ENCODE peak calls at places on chromosomes 13 and 19, in six cellular contexts. C is breast epithelium, E is OCI-LY7, Y is cardiac fibroblast, A is astrocyte of the cerebellum, Q is cardiac muscle cell. I is an unnamed sample.

GRCh38 chr19:36688058-36688457 is 646 bp downstream of the ZNF567 start:
- DNase-seq in C (no peak), E (no peak), Y (no peak), A (no peak), Q (no peak), I (no peak)

GRCh38 chr19:7287716-7288115 is 6.5 kb downstream of the INSR start:
- DNase-seq in C (no peak), E (no peak), Y (no peak), A (peak; percentile 29), Q (no peak), I (no peak)

GRCh38 chr19:48292798-48293197 is 22.9 kb downstream of the ZNF114 start:
- DNase-seq in C (no peak), E (no peak), Y (peak; percentile 74), A (no peak), Q (peak; percentile 83), I (peak; percentile 82)

GRCh38 chr13:44030615-44031014 is 150.9 kb downstream of the LACC1 start:
- DNase-seq in C (no peak), E (no peak), Y (no peak), A (no peak), Q (no peak), I (no peak)

GRCh38 chr19:52670046-52670445 is 31.9 kb upstream of the ZNF83 start:
- DNase-seq in C (no peak), E (no peak), Y (no peak), A (no peak), Q (no peak), I (no peak)

GRCh38 chr19:29329460-29330134 is 116.6 kb upstream of the UQCRFS1 start:
- DNase-seq in C (no peak), E (peak; percentile 33), Y (no peak), A (no peak), Q (peak; percentile 2), I (no peak)

GRCh38 chr13:48125794-48126228 is 30.9 kb upstream of the MED4 start:
- DNase-seq in C (no peak), E (no peak), Y (peak; percentile 91), A (peak; percentile 82), Q (peak; percentile 81), I (peak; percentile 67)

GRCh38 chr19:34041922-34042521 is 130.3 kb upstream of the LSM14A start:
- DNase-seq in C (peak; percentile 57), E (peak; percentile 62), Y (peak; percentile 38), A (no peak), Q (peak; percentile 64), I (peak; percentile 5)

GRCh38 chr13:111493468-111493867 is 173.0 kb downstream of the TEX29 start:
- DNase-seq in C (peak; percentile 14), E (no peak), Y (no peak), A (no peak), Q (no peak), I (no peak)

GRCh38 chr13:24683833-24684599 is 3.8 kb downstream of the ATP12A start:
- DNase-seq in C (no peak), E (peak; percentile 84), Y (peak; percentile 45), A (no peak), Q (peak; percentile 64), I (peak; percentile 11)

GRCh38 chr13:41017744-41018582 is 1.2 kb downstream of the ELF1 start:
- DNase-seq in C (no peak), E (peak; percentile 66), Y (no peak), A (no peak), Q (no peak), I (no peak)

GRCh38 chr13:108787709-108788394 is 158.4 kb downstream of the MYO16 start:
- DNase-seq in C (no peak), E (no peak), Y (no peak), A (no peak), Q (no peak), I (no peak)

GRCh38 chr13:94859812-94860210 is 147.5 kb upstream of the SOX21 start:
- DNase-seq in C (no peak), E (no peak), Y (no peak), A (no peak), Q (no peak), I (no peak)

GRCh38 chr19:53892981-53893325 is 11.0 kb downstream of the PRKCG start:
- DNase-seq in C (no peak), E (peak; percentile 24), Y (no peak), A (no peak), Q (no peak), I (no peak)

GRCh38 chr19:39200818-39201145 is 3.3 kb downstream of the SYCN start:
- DNase-seq in C (no peak), E (no peak), Y (no peak), A (no peak), Q (no peak), I (no peak)

GRCh38 chr19:58474291-58474996 is 1.7 kb upstream of the ZNF446 start:
- DNase-seq in C (no peak), E (no peak), Y (peak; percentile 35), A (peak; percentile 29), Q (peak; percentile 39), I (peak; percentile 47)

GRCh38 chr13:22082437-22083100 is 411.7 kb downstream of the FGF9 start:
- DNase-seq in C (no peak), E (no peak), Y (no peak), A (no peak), Q (no peak), I (no peak)

GRCh38 chr13:40164137-40164536 is 502.3 kb downstream of the FOXO1 start:
- DNase-seq in C (no peak), E (no peak), Y (peak; percentile 36), A (no peak), Q (no peak), I (no peak)

GRCh38 chr19:29565171-29565570 is 39.4 kb downstream of the VSTM2B start:
- DNase-seq in C (no peak), E (no peak), Y (no peak), A (no peak), Q (no peak), I (no peak)

GRCh38 chr13:61142506-61142905 is 273.1 kb downstream of the PCDH20 start:
- DNase-seq in C (no peak), E (no peak), Y (no peak), A (no peak), Q (no peak), I (no peak)

GRCh38 chr19:4403005-4403761 is 743 bp downstream of the CHAF1A start:
- DNase-seq in C (no peak), E (peak; percentile 37), Y (no peak), A (no peak), Q (no peak), I (no peak)

DNA sequence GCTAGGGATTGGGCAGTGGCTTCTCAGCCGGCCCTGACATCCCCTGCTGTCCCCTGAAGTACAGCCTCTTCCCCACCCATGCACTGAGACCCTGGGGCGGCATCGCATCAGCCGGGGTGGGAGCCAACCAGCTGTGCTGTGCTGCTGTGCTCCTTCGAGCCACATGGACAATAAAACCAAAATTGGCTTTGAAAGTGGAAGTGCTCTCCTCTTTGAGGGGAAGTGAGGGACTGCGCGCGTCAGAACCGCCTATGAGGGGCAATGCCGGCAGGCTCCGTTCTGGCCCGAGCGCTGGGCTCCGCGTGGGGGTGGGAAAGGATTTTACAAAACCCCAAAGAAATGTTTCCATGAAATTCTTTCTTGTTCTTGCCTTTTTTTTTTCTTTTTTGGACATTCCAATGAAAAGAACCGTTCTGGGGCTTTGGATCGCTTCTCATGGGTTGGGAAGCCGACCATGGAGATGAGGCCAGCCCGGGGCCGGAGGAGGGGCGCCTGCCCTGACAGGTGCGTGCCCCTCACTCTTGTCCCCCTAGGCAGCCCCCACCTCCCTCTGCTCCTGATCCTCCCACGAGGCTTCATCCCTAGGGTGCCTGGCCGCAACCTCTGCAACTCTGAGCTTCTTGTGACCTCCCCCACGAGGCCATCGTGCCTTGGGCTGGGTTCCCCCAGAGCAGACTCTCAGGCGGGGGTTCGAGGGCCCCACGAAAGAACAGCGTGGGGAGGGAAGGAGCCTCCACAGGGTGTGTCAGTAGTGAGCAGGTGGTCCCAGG is 22.6 kb downstream of the KLHL26 start:
- DNase-seq in C (no peak), E (no peak), Y (peak; percentile 53), A (no peak), Q (peak; percentile 45), I (no peak)
- H3K4me3 ChIP-seq in C (peak overlapping the region; percentile 51), E (no peak overlapping the region), Y (no peak overlapping the region), A (no peak overlapping the region), Q (no peak overlapping the region), I (no peak overlapping the region)

DNA sequence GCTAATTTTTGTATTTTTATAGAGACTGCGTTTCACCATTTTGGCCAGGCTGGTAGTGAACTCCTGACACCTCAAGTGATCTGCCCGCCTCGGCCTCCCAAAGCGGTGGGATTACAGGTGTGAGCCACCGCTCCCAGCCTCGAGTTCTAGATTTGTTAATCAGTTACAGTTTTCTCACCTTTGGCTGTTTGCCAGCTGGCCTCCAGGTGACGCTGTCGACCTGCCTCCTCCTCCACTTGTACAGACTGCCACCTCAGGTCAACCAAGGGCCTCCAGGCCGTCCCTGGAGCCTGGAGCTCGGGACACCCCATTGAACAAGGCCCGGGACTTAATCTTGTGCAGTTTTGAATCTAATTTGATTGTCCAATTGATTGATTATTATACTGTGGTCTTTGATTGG is 45.5 kb downstream of the IER2 start:
- DNase-seq in C (no peak), E (peak; percentile 84), Y (no peak), A (no peak), Q (no peak), I (no peak)
- TF ChIP-seq CTCF in C (no peak), E (peak; percentile 96), Y (no peak), A (no peak), Q (no peak), I (no peak)

GRCh38 chr19:51461723-51462161 is 3.5 kb upstream of the SIGLEC8 start:
- DNase-seq in C (no peak), E (no peak), Y (no peak), A (no peak), Q (no peak), I (no peak)

GRCh38 chr19:51462276-51462675 is 4.0 kb upstream of the SIGLEC8 start:
- DNase-seq in C (no peak), E (no peak), Y (no peak), A (no peak), Q (no peak), I (no peak)

GRCh38 chr19:51458051-51458645 is at the start of gene SIGLEC8:
- DNase-seq in C (no peak), E (no peak), Y (no peak), A (no peak), Q (no peak), I (no peak)

GRCh38 chr19:51458899-51459592 is 792 bp upstream of the SIGLEC8 start:
- DNase-seq in C (no peak), E (no peak), Y (no peak), A (no peak), Q (no peak), I (no peak)

GRCh38 chr19:51460164-51460992 is 2.1 kb upstream of the SIGLEC8 start:
- DNase-seq in C (no peak), E (peak; percentile 43), Y (peak; percentile 16), A (no peak), Q (peak; percentile 30), I (no peak)
- H3K4me3 ChIP-seq in C (peak overlapping the region; percentile 37), E (peak overlapping the region; percentile 32), Y (peak overlapping the region; percentile 5), A (no peak overlapping the region), Q (no peak overlapping the region), I (no peak overlapping the region)

DNA sequence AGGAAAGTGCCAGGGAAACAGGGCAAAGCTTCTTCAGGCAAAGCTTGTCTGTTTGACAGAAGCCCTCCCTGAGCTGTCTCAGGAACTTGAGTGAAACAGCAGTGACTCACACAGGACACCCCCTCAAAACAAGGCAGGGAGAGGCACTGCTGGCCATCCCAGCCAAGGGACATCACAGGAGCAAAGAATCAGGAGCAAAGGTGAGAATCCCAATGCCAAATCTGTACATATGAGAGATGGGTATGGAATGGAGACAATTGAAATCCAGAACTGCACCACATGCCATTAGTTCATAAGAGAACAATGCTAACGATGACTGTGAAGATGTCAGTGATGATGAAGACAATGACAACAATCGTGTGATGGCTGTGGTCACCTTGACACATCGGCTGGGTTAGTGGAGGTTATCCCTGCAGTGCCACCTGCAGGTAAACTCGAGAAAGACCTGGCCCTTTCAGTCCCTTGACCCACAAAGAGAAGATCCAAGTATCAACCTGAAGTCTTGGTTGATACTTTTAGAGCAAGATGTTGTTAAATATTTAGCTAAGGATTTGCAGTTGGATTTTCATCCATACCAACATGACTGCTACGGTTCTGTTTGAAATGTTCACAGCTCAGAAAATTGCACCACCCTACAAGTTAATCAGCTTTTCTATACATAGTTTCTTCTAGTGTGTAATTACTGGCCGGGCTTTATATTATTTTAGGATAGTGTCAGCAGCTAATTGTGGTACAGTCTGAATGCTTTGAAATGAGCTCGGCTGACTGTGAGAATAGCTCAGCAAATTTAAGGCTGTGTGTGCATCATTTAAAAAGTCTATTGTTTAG is 42.0 kb upstream of the IPO5 start:
- DNase-seq in C (no peak), E (peak; percentile 21), Y (no peak), A (no peak), Q (peak; percentile 22), I (peak; percentile 27)
- TF ChIP-seq CTCF in C (no peak), E (peak; percentile 62), Y (peak; percentile 50), A (peak; percentile 33), Q (peak; percentile 48), I (peak; percentile 44)

I was measured in astrocyte of the spinal cord.